ENCODE peak calls at places on chromosome 9, in eight cellular contexts. H, W, M, U, C, Z, J and T are unnamed samples.

GRCh38 chr9:14423816-14424261 is 109.9 kb upstream of the NFIB start:
- DNase-seq in H (no peak), W (no peak), M (no peak), U (no peak), C (no peak), Z (no peak), J (no peak), T (no peak)

GRCh38 chr9:277595-278330 is 63.1 kb downstream of the DOCK8 start:
- DNase-seq in H (no peak), W (no peak), M (no peak), U (no peak), C (no peak), Z (no peak), J (no peak), T (no peak)

GRCh38 chr9:87793292-87793691 is 67.4 kb downstream of the CTSL start:
- DNase-seq in H (peak; percentile 69), W (no peak), M (no peak), U (no peak), C (no peak), Z (no peak), J (no peak), T (no peak)

GRCh38 chr9:133158695-133159094 is 5.0 kb downstream of the GBGT1 start:
- DNase-seq in H (no peak), W (no peak), M (no peak), U (no peak), C (no peak), Z (no peak), J (no peak), T (no peak)

GRCh38 chr9:14941487-14941886 is 31.3 kb upstream of the FREM1 start:
- DNase-seq in H (no peak), W (no peak), M (no peak), U (no peak), C (no peak), Z (no peak), J (no peak), T (no peak)

GRCh38 chr9:133874061-133874638 is 118.0 kb downstream of the VAV2 start:
- DNase-seq in H (peak; percentile 83), W (no peak), M (no peak), U (no peak), C (no peak), Z (no peak), J (no peak), T (no peak)

GRCh38 chr9:108972626-108973209 is 38.5 kb downstream of the ABITRAM start:
- DNase-seq in H (no peak), W (no peak), M (no peak), U (no peak), C (no peak), Z (no peak), J (no peak), T (no peak)

GRCh38 chr9:129108805-129109370 is 1.7 kb downstream of the CRAT start:
- DNase-seq in H (no peak), W (no peak), M (no peak), U (no peak), C (no peak), Z (peak; percentile 77), J (no peak), T (no peak)

GRCh38 chr9:13939129-13939528 is 374.8 kb downstream of the NFIB start:
- DNase-seq in H (peak; percentile 24), W (no peak), M (no peak), U (peak; percentile 29), C (peak; percentile 37), Z (no peak), J (no peak), T (no peak)

GRCh38 chr9:121557581-121558422 is 58.2 kb upstream of the GGTA1 start:
- DNase-seq in H (peak; percentile 58), W (peak; percentile 91), M (peak; percentile 25), U (peak; percentile 86), C (peak; percentile 66), Z (peak; percentile 60), J (no peak), T (no peak)

GRCh38 chr9:112278152-112278551 is 55.3 kb downstream of the PTBP3 start:
- DNase-seq in H (no peak), W (no peak), M (no peak), U (no peak), C (no peak), Z (no peak), J (no peak), T (no peak)

GRCh38 chr9:131546336-131547084 is 1.2 kb downstream of the PRRT1B start:
- DNase-seq in H (no peak), W (no peak), M (no peak), U (no peak), C (peak; percentile 24), Z (no peak), J (no peak), T (no peak)
- H3K27me3 ChIP-seq in H (no peaks in the 10 kb centered on the region), W (peaks cover 3% of the 10 kb centered on the region), M (no peaks in the 10 kb centered on the region), U (peaks cover 43% of the 10 kb centered on the region), C (peaks cover 22% of the 10 kb centered on the region), Z (no peaks in the 10 kb centered on the region), J (peaks cover 26% of the 10 kb centered on the region), T (peaks cover 11% of the 10 kb centered on the region)

GRCh38 chr9:126612813-126613641 is 701 bp upstream of the LMX1B start:
- DNase-seq in H (no peak), W (no peak), M (no peak), U (no peak), C (no peak), Z (no peak), J (no peak), T (no peak)

GRCh38 chr9:126612329-126612812 is 1.4 kb upstream of the LMX1B start:
- DNase-seq in H (no peak), W (no peak), M (no peak), U (no peak), C (no peak), Z (no peak), J (no peak), T (no peak)

GRCh38 chr9:126611592-126612328 is 2.0 kb upstream of the LMX1B start:
- DNase-seq in H (peak; percentile 89), W (peak; percentile 73), M (no peak), U (peak; percentile 71), C (peak; percentile 90), Z (peak; percentile 79), J (peak; percentile 49), T (no peak)

GRCh38 chr9:126609711-126610388 is 3.9 kb upstream of the LMX1B start:
- DNase-seq in H (no peak), W (no peak), M (no peak), U (no peak), C (no peak), Z (no peak), J (no peak), T (no peak)

GRCh38 chr9:126611188-126611587 is 2.5 kb upstream of the LMX1B start:
- DNase-seq in H (no peak), W (no peak), M (no peak), U (no peak), C (no peak), Z (no peak), J (no peak), T (no peak)
- H3K27me3 ChIP-seq in H (peaks cover 86% of the 10 kb centered on the region), W (no peaks in the 10 kb centered on the region), M (peaks cover 21% of the 10 kb centered on the region), U (peaks cover 72% of the 10 kb centered on the region), C (peaks cover 99% of the 10 kb centered on the region), Z (no peaks in the 10 kb centered on the region), J (peaks cover 83% of the 10 kb centered on the region), T (peaks cover 66% of the 10 kb centered on the region)

GRCh38 chr9:127500862-127501261 is 49.6 kb downstream of the LRSAM1 start:
- DNase-seq in H (no peak), W (no peak), M (no peak), U (no peak), C (no peak), Z (no peak), J (no peak), T (no peak)
- H3K27me3 ChIP-seq in H (no peaks in the 10 kb centered on the region), W (no peaks in the 10 kb centered on the region), M (no peaks in the 10 kb centered on the region), U (no peaks in the 10 kb centered on the region), C (no peaks in the 10 kb centered on the region), Z (no peaks in the 10 kb centered on the region), J (no peaks in the 10 kb centered on the region), T (no peaks in the 10 kb centered on the region)

DNA sequence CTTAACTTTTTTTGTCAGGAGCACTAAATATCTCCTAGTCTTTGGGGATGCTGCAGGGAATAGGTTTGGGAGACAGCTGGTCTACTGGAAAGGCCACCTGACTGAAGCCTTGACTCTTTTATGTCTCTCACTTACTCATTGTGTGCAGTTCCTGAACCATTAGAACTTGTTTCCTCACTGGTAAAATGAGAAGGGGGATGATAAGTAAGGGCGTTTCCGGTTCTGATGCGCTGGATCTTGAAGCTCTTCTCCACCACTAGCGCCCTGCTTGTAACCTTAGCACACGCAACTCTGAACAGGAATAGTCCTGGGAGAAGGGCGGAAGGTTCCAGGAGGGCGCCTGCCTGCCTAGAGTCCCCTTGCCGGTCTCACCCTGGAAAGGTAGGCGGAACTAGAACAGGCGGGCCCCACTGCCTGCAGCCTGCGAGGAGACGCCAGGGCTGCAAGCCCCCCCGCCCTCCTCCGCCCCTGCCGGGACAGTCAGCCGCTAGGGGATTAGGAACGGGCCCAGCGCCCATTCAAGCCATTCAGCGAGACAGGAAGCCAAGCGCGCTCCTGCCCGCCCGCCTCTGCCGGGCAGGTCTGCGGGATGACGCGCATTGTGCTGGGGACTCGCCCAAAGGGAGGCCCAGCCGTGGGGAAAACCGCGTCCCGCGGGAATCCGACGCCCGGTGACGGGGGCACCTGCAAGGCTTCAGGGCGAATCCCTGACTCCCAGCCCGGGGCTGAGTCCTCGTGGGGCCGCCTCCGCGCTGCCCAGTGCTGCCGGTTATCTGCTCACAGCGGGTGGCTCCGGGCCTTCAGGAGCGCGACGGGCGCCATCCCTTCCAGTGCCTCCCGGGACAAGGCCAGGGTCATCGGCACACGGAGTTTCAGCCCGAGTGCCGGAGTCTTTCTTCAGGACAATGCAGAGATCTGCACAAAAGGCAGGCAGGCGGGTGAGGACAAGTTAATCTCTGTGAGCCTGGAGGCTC is 44.0 kb upstream of the XPA start:
- DNase-seq in H (peak; percentile 85), W (peak; percentile 86), M (no peak), U (peak; percentile 64), C (peak; percentile 63), Z (peak; percentile 69), J (no peak), T (no peak)
- H3K27me3 ChIP-seq in H (no peaks in the 10 kb centered on the region), W (no peaks in the 10 kb centered on the region), M (peaks cover 3% of the 10 kb centered on the region), U (peaks cover 24% of the 10 kb centered on the region), C (peaks cover 45% of the 10 kb centered on the region), Z (no peaks in the 10 kb centered on the region), J (peaks cover 53% of the 10 kb centered on the region), T (no peaks in the 10 kb centered on the region)